ENCODE peak calls at places on chromosomes 7 and 10, in eight cellular contexts. One of them, this sample, is unnamed.

GRCh38 chr7:104231054-104232046 is 23.5 kb upstream of the ORC5 start:
- DNase-seq in HepG2: peak
- DNase-seq in H1: no peak
- DNase-seq in endothelial cell of umbilical vein: peak
- DNase-seq in HCT116: peak
- DNase-seq in SK-N-SH: peak
- DNase-seq in GM12878: no peak
- DNase-seq in K562: peak
- DNase-seq in this sample: no peak

GRCh38 chr7:129385116-129385515 is 49.1 kb upstream of the STRIP2 start:
- DNase-seq in HepG2: no peak
- DNase-seq in H1: no peak
- DNase-seq in endothelial cell of umbilical vein: no peak
- DNase-seq in HCT116: no peak
- DNase-seq in SK-N-SH: no peak
- DNase-seq in GM12878: no peak
- DNase-seq in K562: no peak
- DNase-seq in this sample: no peak

GRCh38 chr10:47175181-47176080 is 124.6 kb upstream of the GDF10 start:
- DNase-seq in HepG2: no peak
- DNase-seq in H1: no peak
- DNase-seq in endothelial cell of umbilical vein: no peak
- DNase-seq in HCT116: no peak
- DNase-seq in SK-N-SH: no peak
- DNase-seq in GM12878: no peak
- DNase-seq in K562: no peak
- DNase-seq in this sample: no peak

GRCh38 chr7:39105720-39106119 is 128.0 kb downstream of the POU6F2 start:
- DNase-seq in HepG2: no peak
- DNase-seq in H1: no peak
- DNase-seq in endothelial cell of umbilical vein: no peak
- DNase-seq in HCT116: no peak
- DNase-seq in SK-N-SH: no peak
- DNase-seq in GM12878: no peak
- DNase-seq in K562: no peak
- DNase-seq in this sample: no peak

GRCh38 chr7:142321391-142321790 is 63.5 kb upstream of the PRSS58 start:
- DNase-seq in HepG2: no peak
- DNase-seq in H1: no peak
- DNase-seq in endothelial cell of umbilical vein: no peak
- DNase-seq in HCT116: no peak
- DNase-seq in SK-N-SH: no peak
- DNase-seq in GM12878: no peak
- DNase-seq in K562: no peak
- DNase-seq in this sample: no peak

GRCh38 chr7:108181073-108181985 is 51.2 kb upstream of the LAMB4 start:
- DNase-seq in HepG2: peak
- DNase-seq in H1: peak
- DNase-seq in endothelial cell of umbilical vein: peak
- DNase-seq in HCT116: peak
- DNase-seq in SK-N-SH: peak
- DNase-seq in GM12878: peak
- DNase-seq in K562: peak
- DNase-seq in this sample: peak

GRCh38 chr7:10412426-10413019 is 561.1 kb upstream of the PHF14 start:
- DNase-seq in HepG2: peak
- DNase-seq in H1: no peak
- DNase-seq in endothelial cell of umbilical vein: peak
- DNase-seq in HCT116: peak
- DNase-seq in SK-N-SH: peak
- DNase-seq in GM12878: no peak
- DNase-seq in K562: peak
- DNase-seq in this sample: peak

GRCh38 chr10:48900296-48900695 is 39.3 kb downstream of the LRRC18 start:
- DNase-seq in HepG2: no peak
- DNase-seq in H1: no peak
- DNase-seq in endothelial cell of umbilical vein: no peak
- DNase-seq in HCT116: no peak
- DNase-seq in SK-N-SH: no peak
- DNase-seq in GM12878: no peak
- DNase-seq in K562: no peak
- DNase-seq in this sample: no peak

GRCh38 chr7:129845972-129846327 is 106.8 kb downstream of the UBE2H start:
- DNase-seq in HepG2: no peak
- DNase-seq in H1: no peak
- DNase-seq in endothelial cell of umbilical vein: peak
- DNase-seq in HCT116: peak
- DNase-seq in SK-N-SH: no peak
- DNase-seq in GM12878: no peak
- DNase-seq in K562: no peak
- DNase-seq in this sample: no peak

GRCh38 chr10:10892290-10892875 is 125.3 kb upstream of the CELF2 start:
- DNase-seq in HepG2: no peak
- DNase-seq in H1: no peak
- DNase-seq in endothelial cell of umbilical vein: no peak
- DNase-seq in HCT116: no peak
- DNase-seq in SK-N-SH: no peak
- DNase-seq in GM12878: no peak
- DNase-seq in K562: no peak
- DNase-seq in this sample: no peak

GRCh38 chr7:129010075-129010474 is 44.8 kb downstream of the TNPO3 start:
- DNase-seq in HepG2: no peak
- DNase-seq in H1: no peak
- DNase-seq in endothelial cell of umbilical vein: no peak
- DNase-seq in HCT116: no peak
- DNase-seq in SK-N-SH: no peak
- DNase-seq in GM12878: no peak
- DNase-seq in K562: no peak
- DNase-seq in this sample: no peak

GRCh38 chr10:84762754-84763394 is 434.5 kb downstream of the CCSER2 start:
- DNase-seq in HepG2: no peak
- DNase-seq in H1: no peak
- DNase-seq in endothelial cell of umbilical vein: no peak
- DNase-seq in HCT116: no peak
- DNase-seq in SK-N-SH: no peak
- DNase-seq in GM12878: no peak
- DNase-seq in K562: peak
- DNase-seq in this sample: no peak
- H3K27ac ChIP-seq in HepG2: no peak
- H3K27ac ChIP-seq in H1: no peak
- H3K27ac ChIP-seq in endothelial cell of umbilical vein: no peak
- H3K27ac ChIP-seq in HCT116: no peak
- H3K27ac ChIP-seq in SK-N-SH: no peak
- H3K27ac ChIP-seq in GM12878: no peak
- H3K27ac ChIP-seq in K562: no peak
- H3K27ac ChIP-seq in this sample: no peak

GRCh38 chr10:28580825-28581224 is 47.9 kb downstream of the WAC start:
- DNase-seq in HepG2: no peak
- DNase-seq in H1: no peak
- DNase-seq in endothelial cell of umbilical vein: no peak
- DNase-seq in HCT116: no peak
- DNase-seq in SK-N-SH: no peak
- DNase-seq in GM12878: no peak
- DNase-seq in K562: no peak
- DNase-seq in this sample: no peak

GRCh38 chr10:28575852-28576251 is 42.9 kb downstream of the WAC start:
- DNase-seq in HepG2: no peak
- DNase-seq in H1: no peak
- DNase-seq in endothelial cell of umbilical vein: no peak
- DNase-seq in HCT116: no peak
- DNase-seq in SK-N-SH: no peak
- DNase-seq in GM12878: no peak
- DNase-seq in K562: no peak
- DNase-seq in this sample: no peak

GRCh38 chr10:28578454-28578853 is 45.5 kb downstream of the WAC start:
- DNase-seq in HepG2: no peak
- DNase-seq in H1: no peak
- DNase-seq in endothelial cell of umbilical vein: no peak
- DNase-seq in HCT116: no peak
- DNase-seq in SK-N-SH: no peak
- DNase-seq in GM12878: no peak
- DNase-seq in K562: no peak
- DNase-seq in this sample: no peak

GRCh38 chr10:28581916-28582315 is 49.0 kb downstream of the WAC start:
- DNase-seq in HepG2: no peak
- DNase-seq in H1: no peak
- DNase-seq in endothelial cell of umbilical vein: peak
- DNase-seq in HCT116: no peak
- DNase-seq in SK-N-SH: no peak
- DNase-seq in GM12878: no peak
- DNase-seq in K562: no peak
- DNase-seq in this sample: no peak

GRCh38 chr10:28577506-28577905 is 44.6 kb downstream of the WAC start:
- DNase-seq in HepG2: no peak
- DNase-seq in H1: no peak
- DNase-seq in endothelial cell of umbilical vein: no peak
- DNase-seq in HCT116: no peak
- DNase-seq in SK-N-SH: no peak
- DNase-seq in GM12878: no peak
- DNase-seq in K562: no peak
- DNase-seq in this sample: no peak
- TF ChIP-seq POLR2AphosphoS5 in HepG2: no peak
- TF ChIP-seq POLR2AphosphoS5 in H1: no peak
- TF ChIP-seq POLR2AphosphoS5 in endothelial cell of umbilical vein: no peak
- TF ChIP-seq POLR2AphosphoS5 in HCT116: no peak
- TF ChIP-seq POLR2AphosphoS5 in SK-N-SH: no peak
- TF ChIP-seq POLR2AphosphoS5 in GM12878: no peak
- TF ChIP-seq POLR2AphosphoS5 in K562: no peak
- TF ChIP-seq POLR2AphosphoS5 in this sample: no peak

GRCh38 chr7:22786290-22786932 is 36.2 kb downstream of the TOMM7 start:
- DNase-seq in HepG2: peak
- DNase-seq in H1: no peak
- DNase-seq in endothelial cell of umbilical vein: no peak
- DNase-seq in HCT116: no peak
- DNase-seq in SK-N-SH: no peak
- DNase-seq in GM12878: no peak
- DNase-seq in K562: no peak
- DNase-seq in this sample: no peak

GRCh38 chr7:22784346-22784745 is 38.3 kb downstream of the TOMM7 start:
- DNase-seq in HepG2: peak
- DNase-seq in H1: no peak
- DNase-seq in endothelial cell of umbilical vein: no peak
- DNase-seq in HCT116: no peak
- DNase-seq in SK-N-SH: no peak
- DNase-seq in GM12878: no peak
- DNase-seq in K562: no peak
- DNase-seq in this sample: no peak

GRCh38 chr7:22781230-22781711 is 41.4 kb downstream of the TOMM7 start:
- DNase-seq in HepG2: no peak
- DNase-seq in H1: no peak
- DNase-seq in endothelial cell of umbilical vein: no peak
- DNase-seq in HCT116: no peak
- DNase-seq in SK-N-SH: no peak
- DNase-seq in GM12878: no peak
- DNase-seq in K562: peak
- DNase-seq in this sample: no peak

GRCh38 chr7:22782616-22783232 is 39.9 kb downstream of the TOMM7 start:
- DNase-seq in HepG2: peak
- DNase-seq in H1: no peak
- DNase-seq in endothelial cell of umbilical vein: peak
- DNase-seq in HCT116: peak
- DNase-seq in SK-N-SH: peak
- DNase-seq in GM12878: no peak
- DNase-seq in K562: peak
- DNase-seq in this sample: peak

GRCh38 chr7:22783421-22783820 is 39.2 kb downstream of the TOMM7 start:
- DNase-seq in HepG2: no peak
- DNase-seq in H1: no peak
- DNase-seq in endothelial cell of umbilical vein: no peak
- DNase-seq in HCT116: no peak
- DNase-seq in SK-N-SH: no peak
- DNase-seq in GM12878: no peak
- DNase-seq in K562: no peak
- DNase-seq in this sample: no peak
- H3K9ac ChIP-seq in HepG2: no peak
- H3K9ac ChIP-seq in H1: no peak
- H3K9ac ChIP-seq in endothelial cell of umbilical vein: no peak
- H3K9ac ChIP-seq in HCT116: no peak
- H3K9ac ChIP-seq in SK-N-SH: no peak
- H3K9ac ChIP-seq in GM12878: no peak
- H3K9ac ChIP-seq in K562: no peak
- H3K9ac ChIP-seq in this sample: no peak

GRCh38 chr10:69361303-69361614 is 55.5 kb downstream of the TACR2 start:
- DNase-seq in HepG2: no peak
- DNase-seq in H1: no peak
- DNase-seq in endothelial cell of umbilical vein: no peak
- DNase-seq in HCT116: no peak
- DNase-seq in SK-N-SH: no peak
- DNase-seq in GM12878: no peak
- DNase-seq in K562: no peak
- DNase-seq in this sample: no peak

GRCh38 chr10:69363666-69364065 is 53.1 kb downstream of the TACR2 start:
- DNase-seq in HepG2: no peak
- DNase-seq in H1: no peak
- DNase-seq in endothelial cell of umbilical vein: no peak
- DNase-seq in HCT116: no peak
- DNase-seq in SK-N-SH: no peak
- DNase-seq in GM12878: no peak
- DNase-seq in K562: no peak
- DNase-seq in this sample: no peak

GRCh38 chr10:69364232-69364631 is 52.5 kb downstream of the TACR2 start:
- DNase-seq in HepG2: no peak
- DNase-seq in H1: no peak
- DNase-seq in endothelial cell of umbilical vein: no peak
- DNase-seq in HCT116: no peak
- DNase-seq in SK-N-SH: no peak
- DNase-seq in GM12878: no peak
- DNase-seq in K562: no peak
- DNase-seq in this sample: no peak

GRCh38 chr10:69360485-69361302 is 56.0 kb downstream of the TACR2 start:
- DNase-seq in HepG2: no peak
- DNase-seq in H1: no peak
- DNase-seq in endothelial cell of umbilical vein: peak
- DNase-seq in HCT116: no peak
- DNase-seq in SK-N-SH: no peak
- DNase-seq in GM12878: no peak
- DNase-seq in K562: no peak
- DNase-seq in this sample: no peak

DNA sequence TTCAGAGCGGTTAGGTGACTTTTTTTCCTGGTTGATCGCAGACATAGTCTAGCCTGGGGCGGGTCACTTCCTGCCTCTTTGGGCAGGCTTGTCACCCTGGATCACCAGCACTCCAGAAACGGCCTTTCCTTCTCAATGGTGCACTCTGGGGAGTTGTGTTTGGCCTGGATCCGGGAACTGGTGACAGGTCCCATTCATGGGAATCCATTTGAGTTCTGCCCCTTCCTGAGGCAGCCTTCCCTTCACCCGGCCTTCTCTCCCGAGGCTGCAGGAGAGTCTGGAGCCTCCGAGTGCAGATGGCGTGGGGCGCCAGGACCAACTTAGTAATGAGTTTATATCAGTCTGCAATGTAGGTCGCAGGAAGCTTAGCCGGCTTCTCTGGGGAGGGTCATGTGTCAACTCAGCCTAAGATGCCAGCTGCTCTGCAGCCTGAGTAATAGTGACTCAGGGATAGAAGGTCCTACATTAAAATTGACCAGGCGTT is 54.2 kb downstream of the TACR2 start:
- DNase-seq in HepG2: no peak
- DNase-seq in H1: no peak
- DNase-seq in endothelial cell of umbilical vein: peak
- DNase-seq in HCT116: no peak
- DNase-seq in SK-N-SH: peak
- DNase-seq in GM12878: no peak
- DNase-seq in K562: no peak
- DNase-seq in this sample: no peak
- H3K27ac ChIP-seq in HepG2: no peak
- H3K27ac ChIP-seq in H1: no peak
- H3K27ac ChIP-seq in endothelial cell of umbilical vein: peak
- H3K27ac ChIP-seq in HCT116: no peak
- H3K27ac ChIP-seq in SK-N-SH: peak
- H3K27ac ChIP-seq in GM12878: no peak
- H3K27ac ChIP-seq in K562: no peak
- H3K27ac ChIP-seq in this sample: no peak